ENCODE peak calls at places on chromosomes 4 and X, in eight cellular contexts. G, Y, E, W, D, L, F and R are unnamed samples.

GRCh38 chr4:147901886-147902285 is 170.0 kb downstream of the ARHGAP10 start:
- DNase-seq in F (no peak), D (no peak), G (no peak), E (no peak), W (no peak), L (no peak), Y (no peak), R (no peak)

GRCh38 chr4:186891859-186892486 is 168.3 kb upstream of the FAT1 start:
- DNase-seq in G (no peak), F (no peak), W (no peak), L (peak; percentile 51), Y (no peak), D (no peak), E (no peak), R (no peak)

GRCh38 chrX:95949588-95949987 is 735.1 kb upstream of the DIAPH2 start:
- DNase-seq in W (no peak), Y (peak; percentile 17), L (no peak), G (peak; percentile 85), D (no peak), E (no peak), F (peak; percentile 7), R (no peak)

GRCh38 chr4:140427104-140427918 is at the start of gene CLGN:
- DNase-seq in G (peak; percentile 66), F (peak; percentile 87), L (peak; percentile 77), Y (peak; percentile 65), W (peak; percentile 66), E (no peak), D (peak; percentile 60), R (peak; percentile 20)

GRCh38 chr4:24655326-24655725 is 71.0 kb upstream of the DHX15 start:
- DNase-seq in E (no peak), Y (no peak), F (no peak), W (no peak), L (no peak), G (no peak), D (no peak), R (no peak)

GRCh38 chrX:21586001-21586400 is 72.1 kb downstream of the KLHL34 start:
- DNase-seq in W (no peak), E (no peak), G (no peak), Y (no peak), F (no peak), D (no peak), L (no peak), R (no peak)

GRCh38 chr4:113222431-113222979 is 173.1 kb downstream of the ANK2 start:
- DNase-seq in E (no peak), G (peak; percentile 27), W (no peak), L (no peak), Y (no peak), D (no peak), F (no peak), R (no peak)

GRCh38 chrX:24144528-24144927 is 5.0 kb upstream of the ZFX start:
- DNase-seq in W (no peak), F (no peak), E (no peak), D (no peak), G (no peak), Y (no peak), L (no peak), R (no peak)

GRCh38 chr4:7758444-7758815 is 181.2 kb downstream of the AFAP1 start:
- DNase-seq in F (no peak), W (peak; percentile 8), G (no peak), L (no peak), E (no peak), Y (no peak), D (no peak), R (no peak)

GRCh38 chr4:80231180-80231579 is 33.9 kb downstream of the PRDM8 start:
- DNase-seq in W (no peak), L (no peak), F (no peak), G (peak; percentile 37), Y (no peak), D (no peak), E (no peak), R (no peak)

GRCh38 chrX:154599531-154599930 is 14.6 kb downstream of the CTAG1A start:
- DNase-seq in L (no peak), F (no peak), Y (no peak), E (no peak), W (no peak), G (no peak), D (peak; percentile 38), R (no peak)

GRCh38 chrX:31508338-31508737 is 436.5 kb upstream of the FTHL17 start:
- DNase-seq in Y (no peak), D (no peak), F (peak; percentile 6), E (no peak), L (peak; percentile 25), G (no peak), W (no peak), R (peak; percentile 10)

GRCh38 chr4:25908491-25908901 is 5.5 kb upstream of the SMIM20 start:
- DNase-seq in Y (peak; percentile 69), L (no peak), F (peak; percentile 60), G (peak; percentile 86), D (no peak), E (no peak), W (no peak), R (peak; percentile 88)

DNA sequence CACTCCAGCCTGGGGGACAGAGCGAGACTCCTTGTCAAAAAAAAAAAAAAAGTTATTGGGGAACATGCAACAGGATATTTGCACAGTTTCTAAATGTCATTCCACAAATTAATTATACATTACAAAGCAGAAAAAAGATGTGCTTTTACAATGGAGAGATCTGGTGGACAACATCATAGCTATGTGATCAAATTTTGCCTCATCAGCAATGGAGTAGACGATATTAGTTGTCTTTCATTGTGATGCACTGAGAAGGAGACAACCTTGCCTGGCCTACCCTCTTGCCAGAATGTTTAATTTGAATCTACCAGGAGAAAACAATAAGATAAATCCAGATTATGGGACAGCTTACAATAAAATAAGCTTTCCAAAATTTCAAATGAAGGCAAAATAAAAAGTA is 30.5 kb upstream of the BLTP1 start:
- DNase-seq in E (no peak), F (no peak), W (no peak), G (no peak), L (no peak), D (no peak), Y (no peak), R (no peak)
- H3K9me3 ChIP-seq in E (no peaks in the 10 kb centered on the region), F (no peaks in the 10 kb centered on the region), W (no peaks in the 10 kb centered on the region), G (no peaks in the 10 kb centered on the region), L (no peaks in the 10 kb centered on the region), D (no peaks in the 10 kb centered on the region), Y (no peaks in the 10 kb centered on the region), R (peaks cover 4% of the 10 kb centered on the region)

GRCh38 chrX:103330601-103331397 is 760 bp downstream of the TCEAL7 start:
- DNase-seq in D (no peak), G (no peak), F (peak; percentile 20), L (no peak), E (no peak), W (no peak), Y (no peak), R (no peak)
- H3K4me3 ChIP-seq in D (peak overlapping the region; percentile 50), G (no peak overlapping the region), F (no peak overlapping the region), L (no peak overlapping the region), E (peak overlapping the region; percentile 30), W (no peak overlapping the region), Y (no peak overlapping the region), R (no peak overlapping the region)

DNA sequence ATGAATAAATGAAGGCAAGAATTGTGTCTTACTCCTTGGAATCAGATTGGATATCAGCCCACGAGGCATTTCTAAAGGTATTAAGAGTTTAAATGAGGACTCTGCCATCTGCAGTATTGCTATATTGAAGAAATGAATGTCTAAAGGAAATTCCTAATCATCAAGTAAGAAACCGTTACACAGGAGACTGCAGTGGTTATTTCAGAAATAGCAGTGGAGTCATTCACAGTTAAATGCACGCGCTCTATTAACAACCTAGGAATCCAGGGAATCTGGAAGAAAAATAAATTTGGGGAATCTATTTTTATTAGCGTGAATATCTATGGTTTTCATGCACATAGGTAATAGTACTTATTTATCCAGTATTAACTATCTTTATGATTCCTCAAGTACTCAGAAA is 334.2 kb downstream of the TENM3 start:
- DNase-seq in E (no peak), Y (no peak), L (no peak), F (no peak), G (no peak), W (no peak), D (no peak), R (no peak)
- TF ChIP-seq CTCF in E (no peak), Y (no peak), L (no peak), F (no peak), G (no peak), W (no peak), D (no peak), R (no peak)

GRCh38 chrX:630007-630921 is at the start of gene SHOX:
- DNase-seq in W (no peak), G (no peak), L (no peak), Y (no peak), D (peak; percentile 39), F (no peak), E (peak; percentile 70), R (no peak)
- H3K9me3 ChIP-seq in W (no peaks in the 10 kb centered on the region), G (no peaks in the 10 kb centered on the region), L (no peaks in the 10 kb centered on the region), Y (no peaks in the 10 kb centered on the region), D (no peaks in the 10 kb centered on the region), F (no peaks in the 10 kb centered on the region), E (no peaks in the 10 kb centered on the region), R (no peaks in the 10 kb centered on the region)

DNA sequence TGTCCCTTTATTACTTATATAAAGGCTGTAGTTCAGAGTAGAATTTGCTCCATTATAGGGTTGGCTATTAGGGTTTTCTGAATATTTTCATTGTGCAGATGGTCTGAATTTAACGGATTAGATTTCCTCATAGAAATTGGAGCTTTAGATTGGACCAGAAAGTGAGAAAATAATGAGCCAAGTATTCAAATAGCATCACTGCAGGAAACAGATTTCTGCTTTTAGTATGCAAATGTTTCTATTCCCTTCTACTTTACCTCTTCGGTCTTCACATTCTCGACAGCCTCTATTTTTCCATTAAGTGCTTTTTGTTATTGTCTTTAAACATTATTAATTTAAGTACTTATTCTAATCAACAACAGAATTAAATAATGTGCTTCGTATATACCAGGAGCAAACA is 55.4 kb downstream of the TRIM2 start:
- DNase-seq in F (no peak), E (no peak), D (no peak), L (no peak), G (no peak), Y (no peak), W (no peak), R (no peak)
- H3K4me3 ChIP-seq in F (no peak overlapping the region), E (no peak overlapping the region), D (no peak overlapping the region), L (no peak overlapping the region), G (no peak overlapping the region), Y (no peak overlapping the region), W (no peak overlapping the region), R (no peak overlapping the region)

GRCh38 chrX:63506320-63506719 is 155.2 kb upstream of the SPIN4 start:
- DNase-seq in G (peak; percentile 63), Y (no peak), L (no peak), E (no peak), D (no peak), W (no peak), F (peak; percentile 26), R (peak; percentile 13)
- TF ChIP-seq CTCF in G (peak; percentile 77), Y (peak; percentile 33), L (peak; percentile 55), E (no peak), D (peak; percentile 9), W (no peak), F (peak; percentile 39), R (peak; percentile 32)

GRCh38 chrX:16186380-16187007 is 19.2 kb downstream of the MAGEB17 start:
- DNase-seq in L (no peak), Y (no peak), E (no peak), D (no peak), W (no peak), F (no peak), G (no peak), R (no peak)
- H3K9me3 ChIP-seq in L (no peaks in the 10 kb centered on the region), Y (no peaks in the 10 kb centered on the region), E (no peaks in the 10 kb centered on the region), D (no peaks in the 10 kb centered on the region), W (no peaks in the 10 kb centered on the region), F (no peaks in the 10 kb centered on the region), G (no peaks in the 10 kb centered on the region), R (no peaks in the 10 kb centered on the region)

GRCh38 chr4:55637272-55637820 is 1.2 kb upstream of the NMU start:
- DNase-seq in W (no peak), L (no peak), Y (no peak), E (no peak), D (no peak), G (no peak), F (no peak), R (no peak)
- H3K4me3 ChIP-seq in W (no peak overlapping the region), L (no peak overlapping the region), Y (no peak overlapping the region), E (no peak overlapping the region), D (no peak overlapping the region), G (no peak overlapping the region), F (no peak overlapping the region), R (no peak overlapping the region)